ENCODE peak calls at places on chromosomes 5 and 9, in seven cellular contexts. Y is ovary, C is stomach, L is PC-3, X is psoas muscle, K is heart left ventricle, F is A549. E is an unnamed sample.
A peak's percentile ranks its signal among the peaks of the same experiment; 100 is the strongest.

GRCh38 chr5:73126957-73127356 is 6.6 kb downstream of the TMEM171 start:
- DNase-seq in Y (no peak), C (no peak), L (no peak), X (no peak), K (no peak), F (no peak), E (no peak)

GRCh38 chr5:1643651-1644392 is 120.1 kb upstream of the LPCAT1 start:
- DNase-seq in Y (no peak), C (no peak), L (peak; percentile 42), X (no peak), K (peak; percentile 23), F (no peak), E (no peak)

GRCh38 chr9:100167912-100168775 is 69.1 kb downstream of the INVS start:
- DNase-seq in Y (no peak), C (no peak), L (no peak), X (no peak), K (no peak), F (no peak), E (no peak)

GRCh38 chr5:18216016-18216415 is 581.8 kb downstream of the TAF11L14 start:
- DNase-seq in Y (no peak), C (no peak), L (peak; percentile 16), X (no peak), K (no peak), F (no peak), E (no peak)

GRCh38 chr9:33132249-33132772 is 34.8 kb downstream of the B4GALT1 start:
- DNase-seq in Y (no peak), C (no peak), L (peak; percentile 68), X (no peak), K (no peak), F (peak; percentile 52), E (no peak)

GRCh38 chr9:124800306-124801259 is 23.6 kb downstream of the OLFML2A start:
- DNase-seq in Y (no peak), C (no peak), L (no peak), X (no peak), K (no peak), F (no peak), E (peak; percentile 68)

GRCh38 chr5:151611127-151611775 is 20.1 kb upstream of the FAT2 start:
- DNase-seq in Y (no peak), C (no peak), L (peak; percentile 41), X (no peak), K (no peak), F (no peak), E (no peak)

GRCh38 chr9:70352802-70353201 is 61.7 kb downstream of the KLF9 start:
- DNase-seq in Y (no peak), C (no peak), L (no peak), X (no peak), K (no peak), F (peak; percentile 9), E (no peak)

GRCh38 chr9:31839273-31839672 is 545.2 kb upstream of the ACO1 start:
- DNase-seq in Y (no peak), C (no peak), L (peak; percentile 3), X (no peak), K (no peak), F (no peak), E (no peak)
- TF ChIP-seq CTCF in Y (no peak), C (no peak), L (peak; percentile 32), X (no peak), K (no peak), F (no peak), E (no peak)

DNA sequence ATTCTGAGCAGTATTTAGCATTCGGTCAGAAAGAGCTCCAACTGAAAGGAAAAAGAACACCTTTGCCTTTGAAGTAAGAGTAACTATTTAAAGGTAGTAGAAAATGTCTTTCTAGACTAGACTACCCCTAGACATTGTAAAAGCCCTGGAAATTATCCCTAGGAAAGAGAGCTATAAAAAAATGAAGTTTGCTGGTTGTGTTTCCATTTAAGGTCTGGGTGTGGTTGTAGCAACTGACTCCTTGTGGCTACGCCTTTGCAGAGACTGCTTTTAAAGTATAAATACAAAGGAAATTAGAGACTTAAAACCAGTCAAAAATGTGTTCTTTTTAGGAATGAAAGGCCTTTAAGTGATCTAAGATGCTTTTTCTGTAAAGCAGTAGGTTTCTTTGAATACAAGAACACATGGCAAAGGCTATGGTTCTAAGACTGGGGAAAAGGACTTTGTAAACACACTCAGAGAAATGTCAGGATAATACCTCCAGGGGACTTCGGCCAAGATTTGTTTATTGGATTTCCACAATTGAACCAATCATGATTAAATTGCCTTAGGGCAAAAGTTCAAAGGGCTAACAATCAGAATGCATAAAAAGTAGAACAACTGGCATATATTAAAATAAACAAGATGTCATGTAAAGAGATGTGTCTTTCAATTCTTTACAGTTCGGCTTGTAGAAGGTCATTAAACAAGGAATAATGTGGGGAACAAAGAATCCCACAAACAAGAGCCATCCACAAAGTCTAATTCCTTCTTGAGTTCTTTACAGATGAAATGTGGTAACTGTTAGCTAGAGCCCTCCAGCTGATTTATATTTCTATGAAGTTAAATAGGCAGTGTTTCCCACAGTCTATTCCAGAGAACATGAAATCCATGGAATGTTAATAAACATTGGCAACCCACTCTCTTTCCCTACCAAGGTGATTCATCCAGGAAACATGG is 565.6 kb downstream of the ZNF608 start:
- DNase-seq in Y (no peak), C (no peak), L (no peak), X (no peak), K (no peak), F (no peak), E (no peak)
- H3K27ac ChIP-seq in Y (no peak overlapping the region), C (no peak overlapping the region), L (no peak overlapping the region), X (no peak overlapping the region), K (no peak overlapping the region), F (no peak overlapping the region), E (no peak overlapping the region)

GRCh38 chr9:87401681-87402080 is 96.0 kb upstream of the DAPK1 start:
- DNase-seq in Y (no peak), C (no peak), L (no peak), X (no peak), K (no peak), F (no peak), E (no peak)
- H3K4me1 ChIP-seq in Y (peaks cover 6% of the 10 kb centered on the region), C (peaks cover 4% of the 10 kb centered on the region), L (no peaks in the 10 kb centered on the region), X (no peaks in the 10 kb centered on the region), K (no peaks in the 10 kb centered on the region), F (peaks cover 38% of the 10 kb centered on the region), E (no peaks in the 10 kb centered on the region)

GRCh38 chr5:160289356-160289651 is 23.1 kb downstream of the CCNJL start:
- DNase-seq in Y (no peak), C (no peak), L (no peak), X (no peak), K (no peak), F (no peak), E (no peak)

GRCh38 chr5:160290751-160291150 is 21.6 kb downstream of the CCNJL start:
- DNase-seq in Y (no peak), C (no peak), L (no peak), X (no peak), K (no peak), F (no peak), E (no peak)

GRCh38 chr5:160293386-160293785 is 19.0 kb downstream of the CCNJL start:
- DNase-seq in Y (no peak), C (peak; percentile 20), L (no peak), X (no peak), K (no peak), F (no peak), E (no peak)

GRCh38 chr5:160289721-160290120 is 22.6 kb downstream of the CCNJL start:
- DNase-seq in Y (no peak), C (peak; percentile 54), L (no peak), X (no peak), K (no peak), F (no peak), E (no peak)

DNA sequence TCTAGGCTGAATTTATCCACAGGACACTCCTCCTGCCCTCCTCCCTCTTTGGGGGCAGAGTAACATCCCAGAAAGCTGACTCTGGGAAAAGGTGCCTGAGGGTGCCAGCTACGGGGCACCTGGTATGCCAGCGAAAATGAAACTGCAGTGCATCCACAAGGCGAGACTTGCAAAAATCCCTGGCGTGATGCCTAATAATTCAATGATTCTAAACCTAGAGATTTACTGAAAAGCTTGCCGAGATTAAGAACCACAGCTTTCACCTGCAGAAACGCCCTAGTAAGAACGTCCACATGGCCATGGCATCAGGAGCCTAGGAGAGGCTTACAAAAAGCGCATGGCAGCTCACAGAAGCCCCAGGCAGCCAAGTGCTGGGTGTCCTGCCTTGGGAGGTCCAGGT is 20.9 kb downstream of the CCNJL start:
- DNase-seq in Y (no peak), C (peak; percentile 25), L (no peak), X (no peak), K (no peak), F (no peak), E (no peak)
- TF ChIP-seq CTCF in Y (no peak), C (no peak), L (no peak), X (no peak), K (no peak), F (no peak), E (no peak)

DNA sequence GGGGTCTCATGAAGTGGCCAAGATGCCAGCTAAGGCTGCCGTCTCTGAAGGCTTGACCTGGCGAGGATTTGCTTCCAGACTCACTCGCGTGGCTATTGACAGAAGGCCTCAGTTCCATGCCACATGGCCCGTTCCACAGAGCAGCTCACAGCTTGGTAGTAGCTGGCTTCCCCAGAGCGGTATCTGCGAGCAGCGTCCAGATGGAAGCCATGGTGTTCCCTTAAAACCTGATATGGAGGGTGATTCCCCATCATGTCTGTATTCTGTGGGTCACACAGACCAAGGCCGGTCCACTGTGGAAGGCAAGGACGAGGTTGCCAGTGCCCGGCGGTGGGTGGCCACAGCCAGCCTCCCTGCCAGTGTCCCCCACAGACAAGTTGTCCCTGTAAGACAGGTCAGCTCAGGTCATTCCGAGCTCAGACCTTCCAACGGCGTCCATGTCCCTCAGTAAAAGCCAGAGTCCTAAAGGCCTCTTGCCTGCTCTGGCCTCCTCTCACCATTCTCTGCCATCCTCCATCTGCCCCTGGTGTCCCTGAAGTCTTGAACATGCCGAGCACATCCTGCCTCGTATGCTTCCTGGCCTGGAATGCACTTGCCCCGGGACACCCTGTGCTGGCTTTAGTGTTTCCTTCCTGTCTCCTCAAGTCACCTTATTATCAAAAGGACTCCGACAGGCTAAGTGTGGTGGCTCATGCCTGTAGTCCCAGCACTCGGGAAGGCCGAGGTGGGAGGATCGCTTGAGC is 61.3 kb upstream of the LRRTM2 start:
- DNase-seq in Y (no peak), C (peak; percentile 23), L (no peak), X (no peak), K (no peak), F (no peak), E (no peak)
- H3K27ac ChIP-seq in Y (no peak overlapping the region), C (peak overlapping the region; percentile 29), L (no peak overlapping the region), X (peak overlapping the region; percentile 36), K (peak overlapping the region; percentile 23), F (no peak overlapping the region), E (peak overlapping the region; percentile 35)

GRCh38 chr5:59207416-59207815 is 624.5 kb downstream of the RAB3C start:
- DNase-seq in Y (no peak), C (no peak), L (no peak), X (no peak), K (no peak), F (no peak), E (no peak)
- H3K4me1 ChIP-seq in Y (no peaks in the 10 kb centered on the region), C (peaks cover 69% of the 10 kb centered on the region), L (no peaks in the 10 kb centered on the region), X (peaks cover 53% of the 10 kb centered on the region), K (peaks cover 21% of the 10 kb centered on the region), F (peaks cover 92% of the 10 kb centered on the region), E (no peaks in the 10 kb centered on the region)

E was measured in adrenal gland.